ENCODE peak calls at places on chromosomes 5 and 9, in four cellular contexts. T is CD4-positive, alpha-beta T cell; P is brain microvascular endothelial cell; G is heart left ventricle. B is an unnamed sample. For H3K27me3, the result is how much of the 10 kb centered on the place peaks cover.

GRCh38 chr5:111147502-111147901 is 55.4 kb downstream of the WDR36 start:
- DNase-seq in P (no peak), G (no peak), T (no peak), B (no peak)

GRCh38 chr9:130740218-130741023 is 46.8 kb downstream of the EXOSC2 start:
- DNase-seq in G (no peak), T (no peak), P (no peak), B (no peak)

GRCh38 chr5:93892481-93892880 is 151.1 kb upstream of the POU5F2 start:
- DNase-seq in P (no peak), T (no peak), G (no peak), B (no peak)

GRCh38 chr5:94562327-94562971 is 56.0 kb downstream of the KIAA0825 start:
- DNase-seq in G (no peak), T (no peak), P (no peak), B (no peak)

GRCh38 chr9:23590601-23591000 is 235.4 kb downstream of the ELAVL2 start:
- DNase-seq in G (no peak), P (no peak), T (no peak), B (peak)

GRCh38 chr5:173029499-173029921 is 26.6 kb upstream of the CREBRF start:
- DNase-seq in P (no peak), T (no peak), G (no peak), B (no peak)

GRCh38 chr9:133669402-133669801 is 33.2 kb downstream of the DBH start:
- DNase-seq in T (no peak), P (no peak), G (no peak), B (no peak)

GRCh38 chr9:93024986-93025630 is 33.4 kb upstream of the SUSD3 start:
- DNase-seq in G (no peak), T (no peak), P (no peak), B (no peak)

GRCh38 chr9:90805006-90805993 is 3.7 kb downstream of the SYK start:
- DNase-seq in P (no peak), T (no peak), G (no peak), B (no peak)

GRCh38 chr5:81850494-81850893 is 99.6 kb upstream of the SSBP2 start:
- DNase-seq in G (no peak), T (no peak), P (no peak), B (no peak)

GRCh38 chr9:97900738-97901565 is 21.3 kb downstream of the TRMO start:
- DNase-seq in T (no peak), P (peak), G (no peak), B (peak)

GRCh38 chr5:103475629-103476240 is 86.9 kb downstream of the NUDT12 start:
- DNase-seq in G (no peak), T (no peak), P (no peak), B (peak)

GRCh38 chr5:130528474-130528873 is 624.2 kb downstream of the CHSY3 start:
- DNase-seq in T (no peak), G (no peak), P (peak), B (peak)

GRCh38 chr9:79264511-79265448 is 307.0 kb upstream of the TLE4 start:
- DNase-seq in G (no peak), T (no peak), P (no peak), B (no peak)

GRCh38 chr5:74408150-74409043 is 232.1 kb downstream of the ENC1 start:
- DNase-seq in P (no peak), T (no peak), G (no peak), B (peak)

GRCh38 chr9:99294850-99295461 is 72.9 kb downstream of the SEC61B start:
- DNase-seq in G (no peak), P (no peak), T (no peak), B (no peak)

GRCh38 chr9:96045811-96046210 is 170.3 kb downstream of the ERCC6L2 start:
- DNase-seq in P (no peak), G (no peak), T (no peak), B (no peak)

GRCh38 chr9:130045657-130046450 is 2.9 kb upstream of the FNBP1 start:
- DNase-seq in P (no peak), T (no peak), G (no peak), B (no peak)

GRCh38 chr5:126383246-126383645 is 40.0 kb upstream of the GRAMD2B start:
- DNase-seq in P (no peak), G (no peak), T (no peak), B (no peak)

GRCh38 chr5:145991044-145991575 is 54.7 kb downstream of the SH3RF2 start:
- DNase-seq in G (no peak), T (no peak), P (peak), B (peak)

DNA sequence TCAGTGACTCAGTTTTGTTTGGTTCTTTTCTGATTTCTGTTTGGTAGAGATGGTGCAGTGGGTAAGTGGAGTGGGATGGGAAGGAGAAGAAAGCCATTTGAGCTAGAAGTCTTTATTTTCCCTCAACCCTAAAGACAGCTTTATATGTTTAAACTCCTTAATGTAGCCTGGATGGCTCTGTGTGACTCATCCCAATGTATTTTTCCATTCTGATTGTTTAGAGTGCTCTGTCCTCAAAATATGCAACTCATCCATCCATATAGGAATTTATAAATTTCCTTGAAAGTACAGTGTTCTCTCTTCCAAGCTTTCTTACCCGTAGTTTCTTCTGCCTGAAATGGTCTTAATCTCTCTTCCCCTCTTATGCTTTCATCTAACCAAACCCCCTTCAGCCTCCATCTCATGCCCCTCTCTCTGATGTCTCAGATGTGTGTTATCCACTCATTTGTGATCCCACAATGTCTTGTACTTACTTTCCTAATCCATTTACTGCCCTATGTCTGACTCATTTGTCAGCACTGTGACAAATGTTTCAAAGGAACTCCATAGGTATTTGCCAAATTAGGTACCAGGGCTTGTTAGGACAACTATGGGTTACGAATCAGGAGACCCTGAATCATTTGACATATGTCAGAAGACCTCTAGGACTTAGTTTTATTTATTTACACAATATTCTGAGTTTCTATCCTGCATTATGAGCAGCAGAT is 217.5 kb upstream of the SGCD start:
- DNase-seq in T (no peak), G (no peak), P (no peak), B (no peak)
- H3K27ac ChIP-seq in T (no peak), G (no peak), P (no peak), B (no peak)

DNA sequence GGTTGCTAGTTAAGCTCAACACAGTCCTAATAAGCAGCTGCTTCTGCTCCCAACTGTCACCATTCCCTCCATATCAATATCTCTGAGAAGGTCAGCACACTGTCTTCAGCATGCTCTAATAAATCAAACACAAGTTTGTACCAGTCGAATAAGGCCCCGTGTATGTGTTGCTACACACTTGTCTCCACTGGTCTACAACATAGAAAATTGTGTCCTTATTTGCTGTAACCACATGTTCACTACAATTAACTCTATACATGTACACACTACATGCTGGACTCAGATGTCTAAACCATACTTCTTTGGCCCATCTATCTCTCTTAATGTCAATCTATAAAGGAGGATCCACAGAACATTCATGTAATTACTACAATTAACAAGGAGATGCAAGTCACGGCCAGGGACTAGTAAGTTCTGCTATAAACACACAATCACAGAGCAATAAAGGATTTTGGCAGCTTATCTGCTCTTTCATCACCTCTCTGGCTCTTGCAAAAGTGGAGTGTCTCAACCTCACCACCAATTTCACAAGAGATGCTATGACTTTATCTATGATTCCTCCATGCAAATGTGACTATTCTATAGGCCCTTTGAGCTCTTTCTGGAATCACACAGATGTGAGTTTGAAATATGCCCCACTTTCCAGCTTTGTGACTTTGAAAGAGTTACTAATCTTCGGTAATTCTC is 143.9 kb downstream of the SEMA5A start:
- DNase-seq in G (no peak), T (no peak), P (no peak), B (peak)
- H3K27me3 ChIP-seq in G (under half), T (under half), P (under half), B (under half)

DNA sequence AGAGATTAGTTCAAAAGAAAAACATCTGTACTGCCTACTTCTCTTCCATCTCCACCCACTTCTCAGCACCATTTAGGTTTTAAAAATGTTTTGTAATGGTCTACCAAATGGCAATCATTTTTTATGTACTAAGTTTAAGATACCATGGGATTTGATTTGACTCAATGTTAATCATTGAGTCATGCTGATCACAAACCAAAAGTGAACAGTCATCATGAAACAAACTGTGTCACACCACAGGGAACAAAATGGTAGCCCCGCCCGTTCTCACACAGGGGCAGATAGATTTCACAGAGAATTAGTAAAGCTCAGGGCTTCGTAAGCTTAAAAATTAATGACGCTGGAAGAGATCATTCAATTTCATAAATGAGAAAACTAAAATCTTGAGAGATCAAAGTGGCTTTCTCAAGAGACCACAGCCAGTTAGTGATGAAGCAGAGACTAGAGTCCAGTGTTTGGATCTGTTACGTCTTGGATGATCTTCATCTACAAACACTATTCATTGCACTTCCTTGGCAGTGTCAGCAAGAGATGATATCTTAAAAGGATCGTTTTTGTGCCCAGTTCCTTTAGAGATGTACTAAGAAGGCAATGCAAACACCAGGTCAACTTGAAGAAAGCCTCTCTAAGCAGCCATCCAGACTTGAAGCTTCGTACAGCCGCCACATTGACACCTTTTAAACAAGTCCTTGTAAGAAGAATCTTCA is 33.9 kb upstream of the TRIO start:
- DNase-seq in T (no peak), P (peak), G (no peak), B (peak)
- H3K27ac ChIP-seq in T (no peak), P (peak), G (no peak), B (peak)

GRCh38 chr5:141313711-141314110 is 6.9 kb downstream of the TAF7 start:
- DNase-seq in P (no peak), T (no peak), G (no peak), B (no peak)
- H3K27me3 ChIP-seq in P (under half), T (under half), G (under half), B (under half)

DNA sequence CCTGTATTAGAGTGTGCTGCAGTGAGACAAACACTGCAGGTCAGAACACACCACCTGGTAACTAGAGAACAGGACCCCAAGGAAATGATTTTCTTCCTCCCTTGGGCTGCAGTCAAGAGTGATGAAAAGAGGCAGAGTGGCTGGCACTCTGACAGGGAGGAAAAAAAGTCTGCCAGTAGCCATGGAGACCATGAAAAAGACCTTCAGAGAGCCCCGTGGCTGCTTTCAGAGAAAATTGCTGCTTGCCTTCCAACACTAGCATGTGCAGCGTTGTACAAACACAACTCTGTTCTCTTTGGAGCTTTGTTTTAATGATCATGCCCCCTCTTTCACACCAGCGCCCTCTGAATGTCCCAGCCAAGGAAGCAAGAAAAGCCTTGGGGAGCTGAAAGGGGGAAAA is 68.8 kb downstream of the ANKRD55 start:
- DNase-seq in T (no peak), P (no peak), G (no peak), B (no peak)
- H3K27ac ChIP-seq in T (no peak), P (no peak), G (no peak), B (no peak)

GRCh38 chr5:90878081-90878480 is 319.5 kb downstream of the ADGRV1 start:
- DNase-seq in P (no peak), T (no peak), G (no peak), B (no peak)

GRCh38 chr5:90875456-90875855 is 316.9 kb downstream of the ADGRV1 start:
- DNase-seq in G (no peak), T (no peak), P (no peak), B (no peak)

GRCh38 chr5:90874066-90874465 is 315.5 kb downstream of the ADGRV1 start:
- DNase-seq in P (no peak), T (no peak), G (no peak), B (no peak)

GRCh38 chr5:90877049-90877448 is 318.5 kb downstream of the ADGRV1 start:
- DNase-seq in P (no peak), G (no peak), T (no peak), B (no peak)

DNA sequence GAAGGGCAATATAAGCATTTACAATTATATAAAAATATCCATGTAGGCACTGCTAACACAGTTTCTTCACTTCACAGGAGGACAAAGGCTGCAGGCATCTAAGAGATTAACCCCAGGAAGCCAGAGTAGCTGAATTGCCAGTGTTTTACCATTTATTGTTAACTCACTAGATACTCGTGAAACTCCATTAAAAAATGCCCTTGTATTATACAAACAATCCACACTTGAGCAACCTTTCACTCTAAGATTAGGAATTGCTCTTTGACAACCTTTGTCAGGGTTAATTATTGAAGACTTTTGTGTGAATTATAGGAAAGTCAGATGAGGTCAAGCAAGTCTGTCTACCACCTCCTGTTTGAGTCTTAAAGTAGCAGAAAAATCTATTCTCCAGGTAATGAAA is 317.8 kb downstream of the ADGRV1 start:
- DNase-seq in G (no peak), P (no peak), T (no peak), B (no peak)
- H3K27me3 ChIP-seq in G (under half), P (under half), T (under half), B (under half)